ENCODE peak calls at places on chromosomes 2 and 18, in seven cellular contexts. S is stimulated activated CD8-positive, alpha-beta memory T cell treated with anti-CD3 and anti-CD28 coated beads, Interleukin-4, amount 100 ng/mL, for 24 hours; N is brain pericyte; T is aorta; Z is stimulated activated naive CD4-positive, alpha-beta T cell; W is CD8-positive, alpha-beta T cell; I is Kasumi-1. B is an unnamed sample.

GRCh38 chr18:41870191-41870590 is 84.8 kb upstream of the PIK3C3 start:
- DNase-seq in S (no peak), W (no peak), Z (no peak), T (no peak), I (no peak), N (no peak), B (no peak)

GRCh38 chr2:117812443-117812842 is 2.0 kb upstream of the DDX18 start:
- DNase-seq in Z (no peak), T (no peak), I (no peak), N (no peak), S (no peak), W (no peak), B (no peak)

GRCh38 chr2:118084483-118085089 is 3.7 kb upstream of the INSIG2 start:
- DNase-seq in T (no peak), Z (no peak), I (no peak), N (no peak), S (no peak), W (no peak), B (no peak)

GRCh38 chr2:2871480-2872308 is 505.9 kb downstream of the EIPR1 start:
- DNase-seq in Z (no peak), N (no peak), S (no peak), T (no peak), W (no peak), I (no peak), B (no peak)

GRCh38 chr2:122074201-122074600 is 318.8 kb downstream of the TSN start:
- DNase-seq in T (no peak), I (no peak), S (no peak), W (no peak), N (no peak), Z (no peak), B (no peak)

GRCh38 chr2:7378642-7379041 is 461.4 kb downstream of the RNF144A start:
- DNase-seq in T (no peak), S (no peak), Z (no peak), W (no peak), N (no peak), I (peak), B (no peak)

GRCh38 chr18:40035951-40036350 is 1919.1 kb upstream of the PIK3C3 start:
- DNase-seq in N (no peak), I (no peak), Z (no peak), W (no peak), T (no peak), S (no peak), B (no peak)

GRCh38 chr2:100653449-100654045 is 90.8 kb downstream of the PDCL3 start:
- DNase-seq in Z (peak), I (no peak), N (no peak), W (peak), S (no peak), T (no peak), B (no peak)

GRCh38 chr2:231923951-231924888 is 2.0 kb downstream of the NPPC start:
- DNase-seq in T (peak), Z (no peak), W (no peak), I (no peak), S (no peak), N (no peak), B (no peak)

GRCh38 chr2:33395660-33396249 is 80.7 kb upstream of the RASGRP3 start:
- DNase-seq in W (peak), T (peak), S (peak), Z (no peak), I (peak), N (no peak), B (no peak)

GRCh38 chr18:40055262-40055661 is 1899.8 kb upstream of the PIK3C3 start:
- DNase-seq in I (no peak), W (no peak), N (no peak), Z (no peak), S (no peak), T (no peak), B (no peak)

GRCh38 chr18:70371085-70371735 is 82.4 kb downstream of the SOCS6 start:
- DNase-seq in N (no peak), I (no peak), T (no peak), W (no peak), Z (no peak), S (no peak), B (no peak)

GRCh38 chr2:213238753-213239591 is 45.3 kb upstream of the SPAG16 start:
- DNase-seq in S (no peak), N (no peak), Z (no peak), T (peak), W (no peak), I (no peak), B (peak)

GRCh38 chr18:63476666-63477065 is at the start of gene SERPINB5:
- DNase-seq in I (no peak), W (no peak), S (no peak), T (no peak), Z (no peak), N (no peak), B (no peak)

GRCh38 chr18:6248017-6248416 is 166.7 kb downstream of the L3MBTL4 start:
- DNase-seq in N (no peak), Z (no peak), W (no peak), S (no peak), T (no peak), I (no peak), B (no peak)

GRCh38 chr2:30262716-30263309 is 31.5 kb downstream of the LBH start:
- DNase-seq in N (no peak), Z (no peak), W (no peak), T (no peak), I (no peak), S (no peak), B (peak)

GRCh38 chr18:50311573-50312106 is 24.1 kb upstream of the CXXC1 start:
- DNase-seq in S (no peak), I (no peak), T (no peak), W (no peak), N (no peak), Z (no peak), B (no peak)

GRCh38 chr18:55541571-55541970 is 46.4 kb downstream of the TCF4 start:
- DNase-seq in N (no peak), S (no peak), I (no peak), Z (no peak), W (no peak), T (no peak), B (no peak)

GRCh38 chr2:20643826-20644225 is 7.1 kb downstream of the HS1BP3 start:
- DNase-seq in N (no peak), I (no peak), T (no peak), W (no peak), S (no peak), Z (no peak), B (no peak)

GRCh38 chr2:108184421-108184820 is 55.3 kb upstream of the SULT1C3 start:
- DNase-seq in I (peak), Z (no peak), S (no peak), T (no peak), W (no peak), N (no peak), B (no peak)

GRCh38 chr2:232927041-232927792 is 57.2 kb downstream of the SNORC start:
- DNase-seq in T (no peak), S (no peak), W (no peak), N (no peak), Z (no peak), I (no peak), B (no peak)

GRCh38 chr2:192655916-192656315 is 461.2 kb upstream of the TMEFF2 start:
- DNase-seq in W (no peak), Z (no peak), I (no peak), S (no peak), T (no peak), N (no peak), B (no peak)

GRCh38 chr2:53777134-53777533 is 9.5 kb downstream of the CHAC2 start:
- DNase-seq in W (no peak), T (no peak), N (no peak), Z (no peak), S (no peak), I (no peak), B (no peak)

GRCh38 chr2:37798315-37799005 is 126.6 kb upstream of the RMDN2 start:
- DNase-seq in Z (no peak), S (no peak), W (no peak), T (no peak), I (peak), N (no peak), B (no peak)

GRCh38 chr2:234840336-234840735 is 111.5 kb upstream of the SH3BP4 start:
- DNase-seq in T (peak), S (no peak), I (no peak), W (no peak), N (peak), Z (no peak), B (no peak)

GRCh38 chr18:63336366-63337099 is 17.0 kb upstream of the BCL2 start:
- DNase-seq in N (peak), I (no peak), S (no peak), Z (no peak), W (no peak), T (no peak), B (no peak)

GRCh38 chr2:109232909-109233308 is 103.9 kb downstream of the SH3RF3 start:
- DNase-seq in W (no peak), T (no peak), I (no peak), S (no peak), N (no peak), Z (no peak), B (no peak)

GRCh38 chr18:48762022-48762421 is 188.7 kb downstream of the SMAD7 start:
- DNase-seq in I (no peak), T (no peak), Z (no peak), W (no peak), S (no peak), N (no peak), B (no peak)

GRCh38 chr2:42974303-42974696 is 181.9 kb upstream of the HAAO start:
- DNase-seq in I (no peak), Z (no peak), T (no peak), S (no peak), W (no peak), N (no peak), B (peak)

GRCh38 chr2:27921880-27922589 is 31.5 kb downstream of the BABAM2 start:
- DNase-seq in T (no peak), S (no peak), Z (no peak), N (no peak), I (no peak), W (no peak), B (no peak)

GRCh38 chr2:12587729-12588522 is 128.8 kb upstream of the TRIB2 start:
- DNase-seq in I (peak), S (no peak), W (no peak), T (peak), N (no peak), Z (no peak), B (no peak)

GRCh38 chr2:27185331-27186026 is 26.4 kb upstream of the ATRAID start:
- DNase-seq in T (no peak), I (peak), Z (no peak), N (no peak), S (no peak), W (no peak), B (peak)

GRCh38 chr2:240393831-240394410 is 41.5 kb upstream of the GPC1 start:
- DNase-seq in W (peak), S (no peak), T (peak), Z (no peak), I (no peak), N (peak), B (peak)

GRCh38 chr2:37371979-37372378 is 27.5 kb downstream of the QPCT start:
- DNase-seq in S (no peak), W (no peak), N (no peak), T (no peak), I (no peak), Z (no peak), B (no peak)

GRCh38 chr2:8754056-8754790 is 72.4 kb downstream of the ID2 start:
- DNase-seq in S (no peak), N (no peak), I (no peak), W (no peak), T (no peak), Z (no peak), B (no peak)

GRCh38 chr2:238139141-238139840 is 823 bp downstream of the KLHL30 start:
- DNase-seq in N (no peak), S (peak), T (no peak), I (no peak), Z (no peak), W (peak), B (no peak)

GRCh38 chr2:218001629-218002028 is 1.2 kb downstream of the TNS1 start:
- DNase-seq in N (no peak), I (no peak), S (no peak), T (no peak), Z (no peak), W (no peak), B (no peak)

GRCh38 chr18:35041752-35042379 is 653 bp downstream of the MAPRE2 start:
- DNase-seq in I (no peak), Z (no peak), N (no peak), T (no peak), S (no peak), W (no peak), B (no peak)